ENCODE peak calls at places on chromosomes 11 and 22, in ten cellular contexts. One of them, this sample, is unnamed.

GRCh38 chr11:68549789-68550484 is 89.4 kb downstream of the PPP6R3 start:
- DNase-seq in AG09319: peak; percentile 31
- DNase-seq in AG08396: no peak
- DNase-seq in effector memory CD4-positive, alpha-beta T cell: no peak
- DNase-seq in activated naive CD4-positive, alpha-beta T cell: no peak
- DNase-seq in naive thymus-derived CD4-positive, alpha-beta T cell: no peak
- DNase-seq in LoVo: no peak
- DNase-seq in NCI-H460: no peak
- DNase-seq in neural crest cell: no peak
- DNase-seq in activated CD4-positive, alpha-beta T cell treated with anti-CD3 and anti-CD28 coated beads for 24 hours: no peak
- DNase-seq in this sample: no peak

GRCh38 chr22:38176170-38176741 is 5.4 kb downstream of the PLA2G6 start:
- DNase-seq in AG09319: peak; percentile 89
- DNase-seq in AG08396: peak; percentile 84
- DNase-seq in effector memory CD4-positive, alpha-beta T cell: no peak
- DNase-seq in activated naive CD4-positive, alpha-beta T cell: peak; percentile 38
- DNase-seq in naive thymus-derived CD4-positive, alpha-beta T cell: no peak
- DNase-seq in LoVo: no peak
- DNase-seq in NCI-H460: no peak
- DNase-seq in neural crest cell: no peak
- DNase-seq in activated CD4-positive, alpha-beta T cell treated with anti-CD3 and anti-CD28 coated beads for 24 hours: no peak
- DNase-seq in this sample: peak; percentile 76

GRCh38 chr11:134500621-134501020 is 88.6 kb upstream of the B3GAT1 start:
- DNase-seq in AG09319: no peak
- DNase-seq in AG08396: no peak
- DNase-seq in effector memory CD4-positive, alpha-beta T cell: no peak
- DNase-seq in activated naive CD4-positive, alpha-beta T cell: no peak
- DNase-seq in naive thymus-derived CD4-positive, alpha-beta T cell: no peak
- DNase-seq in LoVo: no peak
- DNase-seq in NCI-H460: no peak
- DNase-seq in neural crest cell: no peak
- DNase-seq in activated CD4-positive, alpha-beta T cell treated with anti-CD3 and anti-CD28 coated beads for 24 hours: no peak
- DNase-seq in this sample: no peak

GRCh38 chr22:30017375-30017774 is 62.9 kb upstream of the HORMAD2 start:
- DNase-seq in AG09319: no peak
- DNase-seq in AG08396: no peak
- DNase-seq in effector memory CD4-positive, alpha-beta T cell: no peak
- DNase-seq in activated naive CD4-positive, alpha-beta T cell: no peak
- DNase-seq in naive thymus-derived CD4-positive, alpha-beta T cell: no peak
- DNase-seq in LoVo: no peak
- DNase-seq in NCI-H460: no peak
- DNase-seq in neural crest cell: no peak
- DNase-seq in activated CD4-positive, alpha-beta T cell treated with anti-CD3 and anti-CD28 coated beads for 24 hours: no peak
- DNase-seq in this sample: no peak

GRCh38 chr11:33399421-33399820 is 142.2 kb downstream of the HIPK3 start:
- DNase-seq in AG09319: no peak
- DNase-seq in AG08396: no peak
- DNase-seq in effector memory CD4-positive, alpha-beta T cell: no peak
- DNase-seq in activated naive CD4-positive, alpha-beta T cell: no peak
- DNase-seq in naive thymus-derived CD4-positive, alpha-beta T cell: no peak
- DNase-seq in LoVo: no peak
- DNase-seq in NCI-H460: no peak
- DNase-seq in neural crest cell: no peak
- DNase-seq in activated CD4-positive, alpha-beta T cell treated with anti-CD3 and anti-CD28 coated beads for 24 hours: no peak
- DNase-seq in this sample: no peak

GRCh38 chr11:2885017-2885675 is 429 bp downstream of the CDKN1C start:
- DNase-seq in AG09319: peak; percentile 22
- DNase-seq in AG08396: peak; percentile 86
- DNase-seq in effector memory CD4-positive, alpha-beta T cell: no peak
- DNase-seq in activated naive CD4-positive, alpha-beta T cell: peak; percentile 32
- DNase-seq in naive thymus-derived CD4-positive, alpha-beta T cell: no peak
- DNase-seq in LoVo: peak; percentile 27
- DNase-seq in NCI-H460: no peak
- DNase-seq in neural crest cell: peak; percentile 44
- DNase-seq in activated CD4-positive, alpha-beta T cell treated with anti-CD3 and anti-CD28 coated beads for 24 hours: no peak
- DNase-seq in this sample: peak; percentile 58

GRCh38 chr11:84398017-84398626 is 1112.0 kb upstream of the CCDC90B start:
- DNase-seq in AG09319: no peak
- DNase-seq in AG08396: no peak
- DNase-seq in effector memory CD4-positive, alpha-beta T cell: no peak
- DNase-seq in activated naive CD4-positive, alpha-beta T cell: no peak
- DNase-seq in naive thymus-derived CD4-positive, alpha-beta T cell: no peak
- DNase-seq in LoVo: no peak
- DNase-seq in NCI-H460: no peak
- DNase-seq in neural crest cell: no peak
- DNase-seq in activated CD4-positive, alpha-beta T cell treated with anti-CD3 and anti-CD28 coated beads for 24 hours: no peak
- DNase-seq in this sample: no peak

GRCh38 chr11:76239483-76240142 is 33.3 kb upstream of the WNT11 start:
- DNase-seq in AG09319: no peak
- DNase-seq in AG08396: no peak
- DNase-seq in effector memory CD4-positive, alpha-beta T cell: no peak
- DNase-seq in activated naive CD4-positive, alpha-beta T cell: no peak
- DNase-seq in naive thymus-derived CD4-positive, alpha-beta T cell: no peak
- DNase-seq in LoVo: no peak
- DNase-seq in NCI-H460: no peak
- DNase-seq in neural crest cell: no peak
- DNase-seq in activated CD4-positive, alpha-beta T cell treated with anti-CD3 and anti-CD28 coated beads for 24 hours: no peak
- DNase-seq in this sample: no peak

GRCh38 chr11:134623711-134624110 is 211.7 kb upstream of the B3GAT1 start:
- DNase-seq in AG09319: no peak
- DNase-seq in AG08396: no peak
- DNase-seq in effector memory CD4-positive, alpha-beta T cell: no peak
- DNase-seq in activated naive CD4-positive, alpha-beta T cell: no peak
- DNase-seq in naive thymus-derived CD4-positive, alpha-beta T cell: no peak
- DNase-seq in LoVo: no peak
- DNase-seq in NCI-H460: no peak
- DNase-seq in neural crest cell: no peak
- DNase-seq in activated CD4-positive, alpha-beta T cell treated with anti-CD3 and anti-CD28 coated beads for 24 hours: no peak
- DNase-seq in this sample: no peak

GRCh38 chr11:50174189-50174588 is 141.5 kb downstream of the OR4C45 start:
- DNase-seq in AG09319: no peak
- DNase-seq in AG08396: no peak
- DNase-seq in effector memory CD4-positive, alpha-beta T cell: no peak
- DNase-seq in activated naive CD4-positive, alpha-beta T cell: no peak
- DNase-seq in naive thymus-derived CD4-positive, alpha-beta T cell: no peak
- DNase-seq in LoVo: no peak
- DNase-seq in NCI-H460: no peak
- DNase-seq in neural crest cell: no peak
- DNase-seq in activated CD4-positive, alpha-beta T cell treated with anti-CD3 and anti-CD28 coated beads for 24 hours: no peak
- DNase-seq in this sample: no peak

GRCh38 chr22:42962295-42963230 is 52.4 kb downstream of the PACSIN2 start:
- DNase-seq in AG09319: no peak
- DNase-seq in AG08396: no peak
- DNase-seq in effector memory CD4-positive, alpha-beta T cell: no peak
- DNase-seq in activated naive CD4-positive, alpha-beta T cell: no peak
- DNase-seq in naive thymus-derived CD4-positive, alpha-beta T cell: no peak
- DNase-seq in LoVo: peak; percentile 70
- DNase-seq in NCI-H460: no peak
- DNase-seq in neural crest cell: no peak
- DNase-seq in activated CD4-positive, alpha-beta T cell treated with anti-CD3 and anti-CD28 coated beads for 24 hours: no peak
- DNase-seq in this sample: peak; percentile 45

GRCh38 chr11:65791719-65792213 is 4.9 kb downstream of the OVOL1 start:
- DNase-seq in AG09319: no peak
- DNase-seq in AG08396: no peak
- DNase-seq in effector memory CD4-positive, alpha-beta T cell: no peak
- DNase-seq in activated naive CD4-positive, alpha-beta T cell: no peak
- DNase-seq in naive thymus-derived CD4-positive, alpha-beta T cell: no peak
- DNase-seq in LoVo: no peak
- DNase-seq in NCI-H460: no peak
- DNase-seq in neural crest cell: no peak
- DNase-seq in activated CD4-positive, alpha-beta T cell treated with anti-CD3 and anti-CD28 coated beads for 24 hours: peak; percentile 45
- DNase-seq in this sample: peak; percentile 86

GRCh38 chr11:93849751-93850584 is 450 bp downstream of the VSTM5 start:
- DNase-seq in AG09319: no peak
- DNase-seq in AG08396: peak; percentile 52
- DNase-seq in effector memory CD4-positive, alpha-beta T cell: no peak
- DNase-seq in activated naive CD4-positive, alpha-beta T cell: no peak
- DNase-seq in naive thymus-derived CD4-positive, alpha-beta T cell: no peak
- DNase-seq in LoVo: peak; percentile 35
- DNase-seq in NCI-H460: no peak
- DNase-seq in neural crest cell: no peak
- DNase-seq in activated CD4-positive, alpha-beta T cell treated with anti-CD3 and anti-CD28 coated beads for 24 hours: no peak
- DNase-seq in this sample: peak; percentile 70

GRCh38 chr11:96074551-96075309 is 150.8 kb upstream of the MTMR2 start:
- DNase-seq in AG09319: no peak
- DNase-seq in AG08396: no peak
- DNase-seq in effector memory CD4-positive, alpha-beta T cell: no peak
- DNase-seq in activated naive CD4-positive, alpha-beta T cell: no peak
- DNase-seq in naive thymus-derived CD4-positive, alpha-beta T cell: no peak
- DNase-seq in LoVo: no peak
- DNase-seq in NCI-H460: no peak
- DNase-seq in neural crest cell: no peak
- DNase-seq in activated CD4-positive, alpha-beta T cell treated with anti-CD3 and anti-CD28 coated beads for 24 hours: no peak
- DNase-seq in this sample: no peak

GRCh38 chr11:72988796-72989195 is 153.3 kb downstream of the FCHSD2 start:
- DNase-seq in AG09319: no peak
- DNase-seq in AG08396: no peak
- DNase-seq in effector memory CD4-positive, alpha-beta T cell: no peak
- DNase-seq in activated naive CD4-positive, alpha-beta T cell: no peak
- DNase-seq in naive thymus-derived CD4-positive, alpha-beta T cell: no peak
- DNase-seq in LoVo: no peak
- DNase-seq in NCI-H460: no peak
- DNase-seq in neural crest cell: no peak
- DNase-seq in activated CD4-positive, alpha-beta T cell treated with anti-CD3 and anti-CD28 coated beads for 24 hours: no peak
- DNase-seq in this sample: no peak

GRCh38 chr22:27880778-27881394 is 38.2 kb downstream of the PITPNB start:
- DNase-seq in AG09319: peak; percentile 73
- DNase-seq in AG08396: no peak
- DNase-seq in effector memory CD4-positive, alpha-beta T cell: no peak
- DNase-seq in activated naive CD4-positive, alpha-beta T cell: no peak
- DNase-seq in naive thymus-derived CD4-positive, alpha-beta T cell: no peak
- DNase-seq in LoVo: peak; percentile 51
- DNase-seq in NCI-H460: peak; percentile 44
- DNase-seq in neural crest cell: peak; percentile 35
- DNase-seq in activated CD4-positive, alpha-beta T cell treated with anti-CD3 and anti-CD28 coated beads for 24 hours: no peak
- DNase-seq in this sample: no peak

GRCh38 chr22:48890693-48891554 is 936.7 kb downstream of the BRD1 start:
- DNase-seq in AG09319: no peak
- DNase-seq in AG08396: no peak
- DNase-seq in effector memory CD4-positive, alpha-beta T cell: no peak
- DNase-seq in activated naive CD4-positive, alpha-beta T cell: no peak
- DNase-seq in naive thymus-derived CD4-positive, alpha-beta T cell: no peak
- DNase-seq in LoVo: no peak
- DNase-seq in NCI-H460: no peak
- DNase-seq in neural crest cell: no peak
- DNase-seq in activated CD4-positive, alpha-beta T cell treated with anti-CD3 and anti-CD28 coated beads for 24 hours: no peak
- DNase-seq in this sample: no peak

GRCh38 chr22:43346521-43346929 is 3.4 kb upstream of the SCUBE1 start:
- DNase-seq in AG09319: no peak
- DNase-seq in AG08396: peak; percentile 72
- DNase-seq in effector memory CD4-positive, alpha-beta T cell: peak; percentile 34
- DNase-seq in activated naive CD4-positive, alpha-beta T cell: peak; percentile 58
- DNase-seq in naive thymus-derived CD4-positive, alpha-beta T cell: peak; percentile 45
- DNase-seq in LoVo: peak; percentile 55
- DNase-seq in NCI-H460: peak; percentile 42
- DNase-seq in neural crest cell: peak; percentile 65
- DNase-seq in activated CD4-positive, alpha-beta T cell treated with anti-CD3 and anti-CD28 coated beads for 24 hours: peak; percentile 56
- DNase-seq in this sample: peak; percentile 80

GRCh38 chr11:2904153-2905052 is 18.8 kb upstream of the CDKN1C start:
- DNase-seq in AG09319: no peak
- DNase-seq in AG08396: no peak
- DNase-seq in effector memory CD4-positive, alpha-beta T cell: no peak
- DNase-seq in activated naive CD4-positive, alpha-beta T cell: no peak
- DNase-seq in naive thymus-derived CD4-positive, alpha-beta T cell: no peak
- DNase-seq in LoVo: peak; percentile 77
- DNase-seq in NCI-H460: no peak
- DNase-seq in neural crest cell: no peak
- DNase-seq in activated CD4-positive, alpha-beta T cell treated with anti-CD3 and anti-CD28 coated beads for 24 hours: no peak
- DNase-seq in this sample: peak; percentile 96

GRCh38 chr11:109309153-109309552 is 112.8 kb upstream of the C11orf87 start:
- DNase-seq in AG09319: no peak
- DNase-seq in AG08396: no peak
- DNase-seq in effector memory CD4-positive, alpha-beta T cell: no peak
- DNase-seq in activated naive CD4-positive, alpha-beta T cell: no peak
- DNase-seq in naive thymus-derived CD4-positive, alpha-beta T cell: no peak
- DNase-seq in LoVo: no peak
- DNase-seq in NCI-H460: no peak
- DNase-seq in neural crest cell: no peak
- DNase-seq in activated CD4-positive, alpha-beta T cell treated with anti-CD3 and anti-CD28 coated beads for 24 hours: no peak
- DNase-seq in this sample: no peak

GRCh38 chr11:122193457-122193856 is 77.4 kb upstream of the BLID start:
- DNase-seq in AG09319: no peak
- DNase-seq in AG08396: no peak
- DNase-seq in effector memory CD4-positive, alpha-beta T cell: no peak
- DNase-seq in activated naive CD4-positive, alpha-beta T cell: no peak
- DNase-seq in naive thymus-derived CD4-positive, alpha-beta T cell: no peak
- DNase-seq in LoVo: no peak
- DNase-seq in NCI-H460: no peak
- DNase-seq in neural crest cell: no peak
- DNase-seq in activated CD4-positive, alpha-beta T cell treated with anti-CD3 and anti-CD28 coated beads for 24 hours: no peak
- DNase-seq in this sample: no peak

GRCh38 chr22:20459152-20459542 is 21.5 kb upstream of the SCARF2 start:
- DNase-seq in AG09319: no peak
- DNase-seq in AG08396: no peak
- DNase-seq in effector memory CD4-positive, alpha-beta T cell: no peak
- DNase-seq in activated naive CD4-positive, alpha-beta T cell: no peak
- DNase-seq in naive thymus-derived CD4-positive, alpha-beta T cell: no peak
- DNase-seq in LoVo: no peak
- DNase-seq in NCI-H460: no peak
- DNase-seq in neural crest cell: no peak
- DNase-seq in activated CD4-positive, alpha-beta T cell treated with anti-CD3 and anti-CD28 coated beads for 24 hours: no peak
- DNase-seq in this sample: no peak

This sample was measured in mucosa of descending colon.